ENCODE peak calls at places on chromosomes 2 and 18, in four cellular contexts. V is activated CD4-positive, alpha-beta T cell treated with anti-CD3 and anti-CD28 coated beads, Interleukin-2, amount 50 U/mL, for 4 hours; I is GM13976; W is small intestine. O is an unnamed sample.

GRCh38 chr2:196274387-196274809 is 103.0 kb upstream of the STK17B start:
- DNase-seq in I (peak), W (peak), V (no peak), O (no peak)

GRCh38 chr2:63699549-63699839 is 110.7 kb downstream of the MDH1 start:
- DNase-seq in W (no peak), I (no peak), V (no peak), O (no peak)

GRCh38 chr2:240624950-240625621 is at the start of gene GPR35:
- DNase-seq in W (peak), V (peak), I (peak), O (peak)

GRCh38 chr2:146004470-146004869 is 1484.6 kb upstream of the ZEB2 start:
- DNase-seq in W (no peak), I (no peak), V (no peak), O (no peak)

GRCh38 chr2:85898881-85899280 is 10.1 kb upstream of the ST3GAL5 start:
- DNase-seq in I (no peak), W (no peak), V (no peak), O (no peak)

GRCh38 chr2:26840937-26841610 is 6.9 kb upstream of the DPYSL5 start:
- DNase-seq in I (no peak), V (no peak), W (no peak), O (no peak)

GRCh38 chr18:48459016-48459415 is 49.8 kb upstream of the ZBTB7C start:
- DNase-seq in I (no peak), V (no peak), W (no peak), O (no peak)

GRCh38 chr18:23701544-23702064 is 12.4 kb downstream of the LAMA3 start:
- DNase-seq in W (no peak), V (no peak), I (no peak), O (no peak)

GRCh38 chr2:128389521-128389920 is 70.9 kb upstream of the HS6ST1 start:
- DNase-seq in V (no peak), W (no peak), I (no peak), O (no peak)

GRCh38 chr2:235868224-235868623 is 300.0 kb downstream of the GBX2 start:
- DNase-seq in I (no peak), W (no peak), V (no peak), O (no peak)

GRCh38 chr2:219551412-219551811 is 7.6 kb downstream of the TMEM198 start:
- DNase-seq in I (no peak), V (no peak), W (no peak), O (no peak)

GRCh38 chr2:228847684-228848083 is 423.4 kb downstream of the PID1 start:
- DNase-seq in I (no peak), V (no peak), W (no peak), O (no peak)

GRCh38 chr2:74281141-74281540 is 62.1 kb downstream of the SLC4A5 start:
- DNase-seq in V (no peak), W (no peak), I (no peak), O (no peak)

GRCh38 chr2:161426416-161426787 is 10.3 kb downstream of the TBR1 start:
- DNase-seq in W (no peak), I (no peak), V (no peak), O (no peak)

O was measured in activated effector memory CD4-positive, alpha-beta T cell treated with Interleukin-2 at 50 U/mL for 16 hours.